ENCODE peak calls at places on chromosomes 6 and 20, in eight cellular contexts. V, L, P, Q, S, X, N and T are unnamed samples. For H3K36me3 and H3K27me3, the result is how much of the 10 kb centered on the place peaks cover.

GRCh38 chr6:113381957-113382356 is 475.2 kb upstream of the MARCKS start:
- DNase-seq in V (no peak), L (no peak), P (no peak), Q (no peak), S (no peak), X (peak), N (peak), T (peak)

GRCh38 chr6:52231411-52232127 is 12.7 kb downstream of the IL17F start:
- DNase-seq in V (no peak), L (no peak), P (no peak), Q (no peak), S (no peak), X (no peak), N (no peak), T (no peak)

GRCh38 chr6:90859056-90859455 is 272.2 kb upstream of the MAP3K7 start:
- DNase-seq in V (no peak), L (no peak), P (no peak), Q (no peak), S (no peak), X (no peak), N (no peak), T (no peak)

GRCh38 chr6:45416700-45417099 is 39.0 kb upstream of the SUPT3H start:
- DNase-seq in V (no peak), L (no peak), P (no peak), Q (no peak), S (no peak), X (peak), N (no peak), T (no peak)

GRCh38 chr6:14316911-14317535 is 199.5 kb downstream of the CD83 start:
- DNase-seq in V (no peak), L (no peak), P (peak), Q (no peak), S (no peak), X (no peak), N (peak), T (no peak)

GRCh38 chr6:46510656-46511055 is 19.4 kb upstream of the RCAN2 start:
- DNase-seq in V (no peak), L (peak), P (no peak), Q (peak), S (no peak), X (peak), N (peak), T (peak)

GRCh38 chr6:41229716-41230115 is 1.6 kb downstream of the TREML4 start:
- DNase-seq in V (no peak), L (no peak), P (no peak), Q (no peak), S (no peak), X (no peak), N (no peak), T (no peak)

GRCh38 chr6:169805242-169805838 is 53.9 kb downstream of the ERMARD start:
- DNase-seq in V (no peak), L (peak), P (no peak), Q (no peak), S (no peak), X (no peak), N (no peak), T (no peak)

GRCh38 chr20:62872863-62873261 is 11.2 kb upstream of the TCFL5 start:
- DNase-seq in V (no peak), L (no peak), P (no peak), Q (no peak), S (no peak), X (no peak), N (no peak), T (no peak)

GRCh38 chr20:36540551-36541211 is 638 bp upstream of the MYL9 start:
- DNase-seq in V (no peak), L (no peak), P (no peak), Q (peak), S (no peak), X (no peak), N (no peak), T (no peak)

GRCh38 chr6:149112976-149113375 is 204.5 kb upstream of the TAB2 start:
- DNase-seq in V (no peak), L (no peak), P (no peak), Q (no peak), S (no peak), X (no peak), N (no peak), T (no peak)

GRCh38 chr20:36629719-36630340 is 16.2 kb downstream of the SLA2 start:
- DNase-seq in V (no peak), L (no peak), P (no peak), Q (no peak), S (no peak), X (no peak), N (no peak), T (no peak)

GRCh38 chr20:45229264-45230056 is 8.3 kb downstream of the SEMG2 start:
- DNase-seq in V (no peak), L (no peak), P (peak), Q (no peak), S (peak), X (peak), N (peak), T (peak)

GRCh38 chr6:166192557-166192956 is 24.9 kb upstream of the TBXT start:
- DNase-seq in V (no peak), L (no peak), P (no peak), Q (no peak), S (no peak), X (no peak), N (no peak), T (no peak)

GRCh38 chr6:5516036-5516435 is 254.7 kb downstream of the FARS2 start:
- DNase-seq in V (no peak), L (no peak), P (no peak), Q (no peak), S (no peak), X (no peak), N (no peak), T (no peak)

GRCh38 chr6:52310932-52311331 is 26.4 kb upstream of the MCM3 start:
- DNase-seq in V (no peak), L (no peak), P (no peak), Q (no peak), S (no peak), X (no peak), N (no peak), T (no peak)

GRCh38 chr6:20661721-20662120 is 127.5 kb downstream of the CDKAL1 start:
- DNase-seq in V (no peak), L (no peak), P (no peak), Q (no peak), S (no peak), X (peak), N (no peak), T (peak)

GRCh38 chr6:52993461-52993860 is 1.6 kb downstream of the GSTA4 start:
- DNase-seq in V (no peak), L (no peak), P (no peak), Q (no peak), S (no peak), X (peak), N (no peak), T (no peak)

GRCh38 chr20:51802170-51802745 is at the start of gene SALL4:
- DNase-seq in V (no peak), L (no peak), P (peak), Q (no peak), S (no peak), X (no peak), N (no peak), T (no peak)

GRCh38 chr6:4610256-4610655 is 165.9 kb upstream of the CDYL start:
- DNase-seq in V (no peak), L (peak), P (no peak), Q (peak), S (no peak), X (peak), N (no peak), T (peak)

GRCh38 chr6:39553811-39554802 is 171.1 kb downstream of the KIF6 start:
- DNase-seq in V (no peak), L (no peak), P (no peak), Q (no peak), S (no peak), X (peak), N (no peak), T (peak)

GRCh38 chr6:128487055-128487454 is 33.3 kb downstream of the PTPRK start:
- DNase-seq in V (no peak), L (no peak), P (peak), Q (no peak), S (no peak), X (peak), N (peak), T (no peak)

GRCh38 chr6:84052204-84052882 is 18.8 kb downstream of the MRAP2 start:
- DNase-seq in V (no peak), L (peak), P (peak), Q (peak), S (peak), X (peak), N (peak), T (peak)

DNA sequence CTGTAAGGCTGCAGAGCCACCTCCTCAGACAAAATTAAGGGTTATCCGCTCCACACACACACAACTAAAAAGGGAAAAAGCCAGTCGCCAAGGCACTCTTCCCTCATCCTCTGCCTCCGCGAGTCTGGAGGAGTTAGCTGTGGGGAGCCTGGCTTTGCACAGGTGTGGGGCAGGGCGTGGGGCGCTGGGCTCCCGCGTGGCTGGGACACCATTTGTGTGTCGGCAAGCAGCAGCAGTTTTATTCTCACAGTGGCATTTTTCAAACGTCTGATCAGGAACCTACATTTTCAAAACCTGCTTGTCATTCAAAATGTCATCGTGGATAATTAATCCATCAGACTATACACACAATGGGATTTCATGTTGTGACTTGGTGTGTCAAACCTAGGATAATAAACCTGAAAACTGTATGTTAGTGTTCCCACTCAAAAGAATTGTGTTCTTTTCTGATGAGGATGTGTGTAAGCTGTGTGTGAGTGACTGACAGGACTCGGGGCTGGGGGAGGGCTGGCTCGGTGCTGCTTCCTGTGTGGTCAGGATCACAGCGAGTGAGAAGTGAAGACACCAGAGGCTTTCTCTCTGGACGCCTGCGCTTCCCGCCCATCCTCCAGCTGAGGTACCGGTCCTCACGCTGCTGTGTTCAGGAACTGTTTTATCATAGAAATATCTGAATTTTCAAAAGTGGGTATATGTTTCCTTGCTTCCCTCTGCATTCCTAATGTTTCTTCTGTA is 83.1 kb downstream of the IRF4 start:
- DNase-seq in V (no peak), L (no peak), P (no peak), Q (no peak), S (no peak), X (no peak), N (peak), T (peak)
- H3K4me3 ChIP-seq in V (no peak), L (no peak), P (no peak), Q (no peak), S (no peak), X (no peak), N (no peak), T (no peak)

GRCh38 chr20:61778485-61778863 is 287.2 kb downstream of the TAF4 start:
- DNase-seq in V (no peak), L (no peak), P (no peak), Q (no peak), S (no peak), X (no peak), N (no peak), T (no peak)
- H3K36me3 ChIP-seq in V (under half), L (under half), P (under half), Q (under half), S (under half), X (under half), N (under half), T (under half)

DNA sequence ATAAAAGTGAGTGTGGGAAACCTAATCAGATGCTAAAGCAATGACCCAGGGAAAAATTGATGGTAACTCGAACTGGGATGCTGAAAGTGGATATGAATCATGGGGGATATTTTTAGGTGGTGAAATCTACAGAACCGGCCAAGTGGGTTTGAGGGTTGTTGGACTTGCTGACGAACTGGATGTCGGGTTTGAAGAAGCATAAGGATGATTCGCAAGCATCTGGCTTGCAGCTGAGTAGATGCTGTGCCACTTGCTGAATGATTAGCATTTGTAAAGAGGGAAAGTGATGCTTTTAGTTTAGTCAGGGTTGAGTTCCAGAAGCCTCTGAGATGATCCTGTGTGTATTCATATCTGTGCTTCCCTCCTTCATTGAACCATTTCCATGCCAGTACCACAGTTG is 54.9 kb downstream of the UBR2 start:
- DNase-seq in V (no peak), L (no peak), P (no peak), Q (no peak), S (no peak), X (peak), N (peak), T (peak)
- H3K27me3 ChIP-seq in V (under half), L (under half), P (under half), Q (under half), S (under half), X (under half), N (under half), T (under half)

GRCh38 chr6:2633763-2634150 is 117.0 kb downstream of the MYLK4 start:
- DNase-seq in V (no peak), L (no peak), P (no peak), Q (no peak), S (no peak), X (no peak), N (no peak), T (no peak)
- H3K4me3 ChIP-seq in V (peak), L (peak), P (peak), Q (peak), S (no peak), X (peak), N (peak), T (peak)

DNA sequence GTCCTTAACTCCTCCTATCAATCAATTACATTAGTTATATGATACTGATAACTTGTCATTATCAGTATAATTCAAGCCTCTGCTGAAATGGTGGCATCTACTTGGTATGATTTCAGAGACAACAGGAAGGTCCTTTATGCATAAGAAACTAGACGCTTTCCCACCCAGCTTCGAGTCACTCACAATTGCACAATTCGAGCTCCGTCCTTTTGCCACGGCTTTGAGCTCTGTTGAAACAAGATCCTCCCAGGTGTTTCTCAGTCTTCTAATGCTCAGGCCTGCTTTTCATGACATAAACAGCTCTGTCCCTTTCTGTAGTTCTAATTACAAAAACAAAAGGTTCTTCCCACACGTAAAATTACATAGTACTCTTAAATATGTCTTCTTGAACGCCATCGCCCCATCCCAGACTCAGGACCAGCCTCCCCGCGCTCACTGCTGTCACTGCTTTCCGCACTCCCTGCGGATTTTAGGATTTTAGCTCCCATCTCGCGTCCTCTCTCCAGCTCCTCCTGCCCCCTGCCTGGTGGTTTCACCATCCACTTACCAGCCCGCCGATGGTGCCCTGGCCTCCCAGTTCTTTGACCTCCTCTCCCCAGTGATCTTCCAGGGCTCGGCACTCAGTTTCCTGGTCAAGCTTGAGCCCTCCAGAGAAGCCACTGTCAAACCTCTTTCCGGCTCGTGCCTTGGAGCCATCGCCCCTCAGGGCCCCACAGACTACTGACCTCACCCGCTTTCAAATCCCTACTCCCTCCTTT is 23.2 kb upstream of the PNPLA1 start:
- DNase-seq in V (no peak), L (no peak), P (no peak), Q (no peak), S (no peak), X (peak), N (peak), T (no peak)
- H3K36me3 ChIP-seq in V (under half), L (under half), P (under half), Q (under half), S (under half), X (under half), N (under half), T (under half)